ENCODE peak calls at places on chromosomes 5 and 9, in seven cellular contexts. Y, F, B, M, H, P and A are unnamed samples.

GRCh38 chr9:34267660-34268059 is 61.4 kb downstream of the KIF24 start:
- DNase-seq in P (no peak), H (no peak), Y (no peak), M (peak), F (no peak), B (no peak), A (no peak)

GRCh38 chr5:18314192-18314778 is 680.0 kb downstream of the TAF11L14 start:
- DNase-seq in Y (peak), P (peak), B (peak), M (peak), H (peak), F (peak), A (peak)

GRCh38 chr9:113960748-113961147 is 84.6 kb downstream of the ZNF618 start:
- DNase-seq in B (no peak), M (no peak), Y (no peak), H (no peak), F (no peak), P (no peak), A (no peak)

GRCh38 chr5:102545175-102545574 is 46.4 kb upstream of the SLCO6A1 start:
- DNase-seq in F (no peak), P (peak), M (peak), H (peak), B (peak), Y (peak), A (peak)

GRCh38 chr9:95910023-95910706 is 34.7 kb downstream of the ERCC6L2 start:
- DNase-seq in B (no peak), Y (no peak), H (no peak), M (peak), P (no peak), F (no peak), A (no peak)

GRCh38 chr9:3908731-3909130 is 382.9 kb upstream of the RFX3 start:
- DNase-seq in B (no peak), F (peak), P (no peak), Y (no peak), M (no peak), H (no peak), A (no peak)

GRCh38 chr5:60597570-60597969 is 102.4 kb downstream of the DEPDC1B start:
- DNase-seq in F (no peak), P (no peak), B (peak), Y (no peak), M (no peak), H (no peak), A (no peak)

GRCh38 chr9:113516840-113517577 is 53.5 kb downstream of the RGS3 start:
- DNase-seq in B (peak), H (no peak), F (no peak), P (no peak), M (no peak), Y (no peak), A (peak)

DNA sequence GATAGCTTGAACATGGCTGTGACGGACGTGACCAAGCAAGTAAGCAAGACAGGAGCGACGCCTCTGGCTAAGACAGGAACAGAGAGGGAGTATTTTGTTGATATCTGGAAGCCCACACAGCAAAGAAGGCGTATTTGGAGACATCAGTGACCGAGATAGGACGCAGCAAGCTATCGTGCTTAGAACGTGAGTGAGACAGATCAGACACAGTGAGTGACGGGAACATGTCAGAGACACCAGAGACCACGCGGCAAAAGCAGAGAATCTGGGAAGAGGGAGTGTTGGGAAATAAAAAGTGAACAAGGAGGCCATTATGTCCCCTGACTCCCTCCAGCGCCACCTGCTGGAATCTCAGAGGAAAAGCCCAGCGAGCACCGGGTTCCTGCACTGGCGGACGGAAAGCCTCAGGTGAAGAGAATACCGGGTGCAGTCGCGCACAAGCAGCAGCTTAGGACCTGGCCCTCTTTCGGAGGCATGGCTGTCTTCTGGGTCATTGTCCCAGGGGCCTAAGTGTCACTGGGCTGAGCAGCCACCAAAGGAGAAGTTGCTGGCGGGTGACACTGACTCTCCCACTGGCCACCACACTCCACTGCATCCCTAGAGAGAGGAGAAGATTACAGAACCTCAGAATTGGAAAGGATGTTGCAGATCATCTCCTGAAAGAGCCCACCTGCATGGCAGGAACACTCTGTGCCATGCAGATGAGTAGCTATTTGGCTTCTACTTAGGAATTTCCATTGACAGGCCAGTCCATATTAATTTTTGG is 99.1 kb downstream of the FBXO38 start:
- DNase-seq in H (peak), B (peak), P (peak), Y (peak), M (peak), F (peak), A (peak)
- TF ChIP-seq EZH2 in H (no peak), B (no peak), P (no peak), Y (no peak), M (no peak), F (no peak), A (no peak)

GRCh38 chr9:126773004-126773607 is 31.7 kb upstream of the ZBTB43 start:
- DNase-seq in Y (peak), M (peak), F (peak), B (no peak), P (peak), H (no peak), A (peak)

GRCh38 chr9:126777733-126778132 is 27.1 kb upstream of the ZBTB43 start:
- DNase-seq in Y (peak), F (no peak), M (peak), B (no peak), H (no peak), P (peak), A (peak)

GRCh38 chr9:126781186-126781585 is 23.7 kb upstream of the ZBTB43 start:
- DNase-seq in Y (no peak), B (no peak), P (no peak), F (no peak), M (no peak), H (no peak), A (no peak)

GRCh38 chr9:126781717-126782388 is 23.0 kb upstream of the ZBTB43 start:
- DNase-seq in M (peak), Y (peak), F (peak), P (peak), H (peak), B (peak), A (peak)

GRCh38 chr9:126775926-126776325 is 28.9 kb upstream of the ZBTB43 start:
- DNase-seq in P (no peak), M (peak), F (no peak), B (no peak), H (no peak), Y (no peak), A (no peak)
- TF ChIP-seq EZH2phosphoT487 in P (no peak), M (no peak), F (no peak), B (no peak), H (no peak), Y (no peak), A (no peak)

GRCh38 chr5:172533399-172534228 is 79.3 kb upstream of the SH3PXD2B start:
- DNase-seq in H (no peak), M (no peak), Y (no peak), B (peak), F (no peak), P (no peak), A (no peak)
- TF ChIP-seq EZH2 in H (no peak), M (no peak), Y (no peak), B (no peak), F (no peak), P (no peak), A (no peak)

GRCh38 chr9:120662513-120662912 is 51.8 kb downstream of the MEGF9 start:
- DNase-seq in P (no peak), B (no peak), Y (no peak), F (no peak), M (no peak), H (no peak), A (no peak)
- TF ChIP-seq EZH2phosphoT487 in P (no peak), B (no peak), Y (no peak), F (no peak), M (no peak), H (no peak), A (no peak)

DNA sequence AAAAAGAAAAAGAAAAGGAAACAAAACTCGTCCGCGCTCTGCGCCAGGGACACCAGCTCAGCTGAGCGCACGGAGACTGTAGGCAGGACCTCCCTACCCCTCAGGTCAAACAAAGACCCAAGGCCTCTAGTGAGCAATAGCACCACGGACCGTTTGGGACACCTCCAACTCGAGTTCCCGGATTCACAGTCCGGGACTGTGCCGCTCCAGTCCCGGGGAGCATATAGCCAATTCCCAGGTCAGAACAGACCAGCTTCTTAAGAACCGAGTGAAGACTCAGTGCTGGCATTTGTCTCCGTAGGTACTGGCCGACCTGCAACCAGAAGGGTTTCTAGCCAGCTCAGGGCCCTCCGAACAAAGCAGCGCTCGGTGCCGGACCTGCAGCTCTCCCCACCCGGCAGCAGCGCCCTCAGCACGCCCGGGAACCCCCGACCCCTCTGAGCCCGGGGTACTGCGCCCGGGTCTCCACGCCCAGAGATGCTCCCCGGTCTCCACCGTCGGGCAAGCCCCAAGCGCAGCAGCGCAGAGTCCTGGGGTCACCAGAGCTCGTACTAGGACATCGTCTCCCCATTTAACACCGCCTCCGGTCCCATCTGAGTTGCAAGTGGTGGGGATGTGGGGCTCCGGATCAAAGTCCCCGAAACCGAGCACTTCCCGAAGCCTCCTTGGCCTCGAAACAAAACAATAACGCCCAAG is 591 bp downstream of the ABCA1 start:
- DNase-seq in P (peak), H (no peak), M (peak), Y (peak), F (peak), B (peak), A (peak)
- TF ChIP-seq EZH2 in P (no peak), H (no peak), M (no peak), Y (peak), F (no peak), B (no peak), A (no peak)